ENCODE peak calls at places on chromosomes 6 and 20, in five cellular contexts. K, J, H, A and G are unnamed samples.

GRCh38 chr6:14655201-14655988 is 537.8 kb downstream of the CD83 start:
- DNase-seq in K (no peak), J (no peak), H (peak; percentile 15), A (no peak), G (no peak)

GRCh38 chr20:57714409-57715267 is 4.8 kb upstream of the PMEPA1 start:
- DNase-seq in K (peak; percentile 83), J (no peak), H (no peak), A (no peak), G (no peak)

GRCh38 chr6:90464507-90464906 is 122.4 kb downstream of the MAP3K7 start:
- DNase-seq in K (no peak), J (no peak), H (no peak), A (no peak), G (no peak)

GRCh38 chr6:105326216-105326615 is 76.7 kb downstream of the PREP start:
- DNase-seq in K (peak; percentile 62), J (no peak), H (no peak), A (no peak), G (no peak)

GRCh38 chr6:114764866-114765265 is 422.0 kb upstream of the HS3ST5 start:
- DNase-seq in K (peak; percentile 5), J (no peak), H (no peak), A (no peak), G (no peak)

GRCh38 chr20:61422636-61423425 is 170.8 kb downstream of the CDH4 start:
- DNase-seq in K (no peak), J (no peak), H (no peak), A (no peak), G (no peak)

GRCh38 chr6:42212442-42212841 is 5.2 kb downstream of the MRPS10 start:
- DNase-seq in K (no peak), J (no peak), H (no peak), A (no peak), G (no peak)

GRCh38 chr6:1872649-1873131 is 263.0 kb downstream of the FOXC1 start:
- DNase-seq in K (peak; percentile 75), J (no peak), H (peak; percentile 37), A (no peak), G (no peak)

GRCh38 chr6:116528163-116528562 is 16.7 kb downstream of the CALHM5 start:
- DNase-seq in K (no peak), J (no peak), H (no peak), A (no peak), G (no peak)

GRCh38 chr20:25191051-25191450 is 4.5 kb upstream of the ENTPD6 start:
- DNase-seq in K (no peak), J (no peak), H (no peak), A (no peak), G (no peak)

GRCh38 chr20:401682-402495 is 6.2 kb upstream of the RBCK1 start:
- DNase-seq in K (peak; percentile 52), J (no peak), H (no peak), A (no peak), G (no peak)

GRCh38 chr6:123383718-123384117 is 253.0 kb downstream of the TRDN start:
- DNase-seq in K (no peak), J (no peak), H (no peak), A (no peak), G (no peak)

GRCh38 chr6:156719720-156720563 is 57.2 kb upstream of the ARID1B start:
- DNase-seq in K (peak; percentile 94), J (no peak), H (no peak), A (peak; percentile 64), G (peak; percentile 98)

GRCh38 chr20:1934578-1935573 is 39.7 kb downstream of the SIRPA start:
- DNase-seq in K (peak; percentile 79), J (no peak), H (no peak), A (no peak), G (no peak)